ENCODE peak calls at places on chromosome 9, in four cellular contexts. G is caudate nucleus; S is CD8-positive, alpha-beta memory T cell; K is CD8-positive, alpha-beta T cell. H is an unnamed sample.

GRCh38 chr9:19379697-19380046 is 364 bp downstream of the RPS6 start:
- DNase-seq in K (no peak), S (no peak), G (no peak), H (no peak)

GRCh38 chr9:114309096-114309495 is 13.8 kb upstream of the ORM1 start:
- DNase-seq in K (no peak), G (no peak), S (no peak), H (no peak)

GRCh38 chr9:93089481-93089991 is 6.5 kb upstream of the CARD19 start:
- DNase-seq in K (no peak), S (no peak), G (no peak), H (peak)

GRCh38 chr9:121786998-121787422 is 135.6 kb downstream of the DAB2IP start:
- DNase-seq in G (no peak), K (no peak), S (no peak), H (no peak)

GRCh38 chr9:124673063-124673462 is 98.0 kb downstream of the NR6A1 start:
- DNase-seq in K (no peak), G (no peak), S (no peak), H (no peak)

GRCh38 chr9:36276840-36277239 is 18.6 kb upstream of the GNE start:
- DNase-seq in S (no peak), G (no peak), K (no peak), H (no peak)

GRCh38 chr9:124278054-124278540 is 20.3 kb downstream of the NEK6 start:
- DNase-seq in G (no peak), S (no peak), K (no peak), H (no peak)

GRCh38 chr9:110048976-110049698 is 158.8 kb downstream of the C9orf152 start:
- DNase-seq in G (no peak), K (no peak), S (no peak), H (no peak)

GRCh38 chr9:22990349-22990748 is 543.7 kb downstream of the DMRTA1 start:
- DNase-seq in K (no peak), S (no peak), G (no peak), H (no peak)

GRCh38 chr9:70411141-70411929 is 3.1 kb downstream of the KLF9 start:
- DNase-seq in K (no peak), S (peak), G (peak), H (peak)

GRCh38 chr9:96660693-96661248 is 5.7 kb upstream of the PRXL2C start:
- DNase-seq in G (no peak), K (no peak), S (no peak), H (no peak)

GRCh38 chr9:89637787-89638186 is 33.0 kb downstream of the GADD45G start:
- DNase-seq in S (no peak), K (no peak), G (no peak), H (no peak)

GRCh38 chr9:117412006-117412715 is 2.7 kb downstream of the ASTN2 start:
- DNase-seq in G (no peak), K (no peak), S (no peak), H (no peak)

GRCh38 chr9:117414906-117415583 is at the start of gene ASTN2:
- DNase-seq in K (no peak), S (no peak), G (peak), H (no peak)

GRCh38 chr9:117414220-117414905 is 494 bp downstream of the ASTN2 start:
- DNase-seq in K (no peak), G (no peak), S (no peak), H (no peak)

GRCh38 chr9:117412841-117413240 is 2.0 kb downstream of the ASTN2 start:
- DNase-seq in K (no peak), S (no peak), G (no peak), H (no peak)

DNA sequence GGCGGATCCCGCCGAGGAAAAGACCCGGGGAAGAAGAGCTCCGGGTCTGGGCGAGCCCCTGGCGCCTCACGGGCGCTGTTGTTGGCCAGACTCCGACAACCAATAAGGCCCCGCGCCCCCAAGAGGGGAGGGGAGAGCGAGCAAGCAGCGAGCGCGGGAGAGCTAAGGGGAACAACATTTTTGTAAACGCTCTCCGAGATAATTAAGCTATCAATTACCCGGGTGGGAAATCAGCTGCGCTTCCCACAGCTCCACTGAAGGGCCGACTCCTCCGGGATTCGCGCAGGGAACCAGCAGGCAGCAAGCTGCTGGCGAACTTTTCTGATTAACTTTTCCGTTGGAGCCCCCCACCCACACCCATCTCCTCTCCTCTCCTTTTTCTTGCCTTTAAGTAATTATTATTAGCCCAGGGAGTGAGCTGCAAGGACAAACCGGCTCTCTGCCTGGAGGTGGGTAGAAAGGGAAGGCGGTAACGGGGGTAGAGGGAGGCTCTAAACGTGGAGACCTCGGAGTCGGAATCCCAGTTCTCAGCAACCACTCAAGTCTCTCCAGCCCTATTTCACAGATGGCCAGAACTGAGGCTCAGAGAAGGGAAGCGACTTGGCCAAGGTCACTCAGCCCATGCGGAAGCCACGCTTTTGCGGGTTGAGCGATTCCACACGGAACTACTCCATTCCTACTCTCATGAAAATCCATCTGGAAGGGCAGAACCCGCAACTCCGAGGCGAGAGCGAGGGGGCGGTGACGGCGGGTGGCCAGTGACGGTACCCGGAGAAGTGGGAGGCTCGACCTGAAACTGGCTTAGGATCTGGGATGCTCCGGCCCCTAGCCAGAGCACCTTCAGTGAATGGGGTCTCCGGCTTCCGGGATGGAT is 1.3 kb downstream of the ASTN2 start:
- DNase-seq in S (no peak), K (no peak), G (no peak), H (no peak)
- H3K27ac ChIP-seq in S (no peak), K (no peak), G (no peak), H (no peak)

GRCh38 chr9:33239922-33240321 is at the start of gene SPINK4:
- DNase-seq in G (no peak), K (no peak), S (no peak), H (no peak)
- H3K27ac ChIP-seq in G (no peak), K (no peak), S (no peak), H (no peak)

DNA sequence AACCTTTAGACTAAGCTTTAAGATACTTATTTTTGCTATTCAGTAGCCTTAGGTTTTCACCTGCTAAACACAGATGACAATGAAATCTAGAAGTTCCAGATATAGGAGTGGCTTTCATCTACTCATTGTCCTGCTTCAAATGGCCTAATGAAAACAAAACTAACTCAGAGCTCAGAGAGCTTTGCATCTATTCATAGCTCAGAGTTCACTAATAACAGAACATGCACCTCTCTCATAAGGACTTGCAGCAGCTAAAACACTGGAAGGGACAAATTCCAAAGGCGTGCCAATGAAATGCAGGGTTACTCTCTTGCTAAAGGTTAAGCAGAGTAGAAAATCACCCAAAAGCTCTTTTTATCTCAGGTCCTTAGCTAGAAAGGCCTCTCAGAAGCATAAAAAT is 29.0 kb downstream of the SLC31A2 start:
- DNase-seq in G (no peak), K (no peak), S (no peak), H (no peak)
- H3K27ac ChIP-seq in G (no peak), K (no peak), S (no peak), H (peak)

GRCh38 chr9:127090341-127090985 is 32.0 kb downstream of the ANGPTL2 start:
- DNase-seq in G (no peak), K (no peak), S (no peak), H (no peak)
- H3K27ac ChIP-seq in G (peak), K (no peak), S (no peak), H (peak)

DNA sequence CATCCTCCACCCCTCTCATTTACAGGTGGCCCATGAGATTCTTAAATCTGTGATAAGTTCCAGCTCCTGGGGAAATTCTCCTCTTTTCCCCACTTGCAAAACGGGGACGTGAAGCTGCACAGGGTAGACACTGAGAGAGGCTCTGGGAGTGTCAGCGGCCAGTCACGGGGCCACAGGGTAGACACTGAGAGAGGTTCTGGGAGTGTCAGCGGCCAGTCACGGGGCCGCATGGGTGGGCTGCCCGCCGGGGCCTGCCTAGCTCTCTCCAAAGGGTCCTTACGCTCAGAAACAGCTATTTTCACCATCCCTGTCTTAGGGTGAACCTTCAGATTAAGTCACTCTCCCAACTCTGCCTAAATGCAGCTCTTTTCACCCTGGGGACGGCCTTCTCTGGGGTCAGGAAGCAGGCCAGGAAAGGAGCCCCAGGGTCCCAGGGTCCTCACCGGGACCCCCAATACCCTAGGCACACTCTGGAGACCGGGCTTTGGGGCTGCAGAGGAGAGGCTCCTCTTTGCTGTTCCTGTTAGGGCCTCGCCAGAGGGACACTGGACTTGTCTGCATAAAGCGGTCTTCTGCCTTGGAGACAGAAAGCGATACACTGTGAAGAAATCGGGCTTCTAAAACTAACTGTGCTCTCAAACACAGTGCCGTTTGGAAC is 1.5 kb downstream of the FAM78A start:
- DNase-seq in G (no peak), S (no peak), K (no peak), H (no peak)
- H3K27ac ChIP-seq in G (peak), S (peak), K (peak), H (peak)

DNA sequence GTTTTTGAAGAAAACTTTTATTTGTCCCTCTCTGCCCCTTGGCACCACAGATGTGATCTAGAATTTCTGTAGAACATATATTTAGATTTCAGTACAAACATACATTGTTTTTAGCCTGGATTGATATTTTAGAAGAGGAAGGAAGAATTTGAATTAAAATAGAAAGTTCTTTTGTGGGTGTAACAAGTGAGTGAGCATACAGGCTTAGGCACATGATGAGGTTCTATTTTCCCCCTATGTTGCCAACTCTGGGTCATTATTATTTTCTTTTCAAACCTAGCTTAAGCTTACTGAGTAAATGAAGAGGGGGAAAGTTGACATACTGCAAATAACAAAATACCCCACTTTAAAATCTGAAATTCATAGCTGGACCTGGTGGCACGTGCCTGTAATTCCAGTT is 102.9 kb downstream of the GCNT1 start:
- DNase-seq in G (no peak), K (no peak), S (no peak), H (no peak)
- H3K27ac ChIP-seq in G (peak), K (no peak), S (no peak), H (no peak)